ENCODE peak calls at places on chromosomes 5 and 9, in four cellular contexts. One of them, this sample, is unnamed.

GRCh38 chr5:102718819-102719218 is 36.3 kb upstream of the PAM start:
- DNase-seq in ovary: no peak
- DNase-seq in lower leg skin: no peak
- DNase-seq in endothelial cell of umbilical vein: no peak
- DNase-seq in this sample: no peak

GRCh38 chr5:66810747-66811355 is 214.7 kb downstream of the MAST4 start:
- DNase-seq in lower leg skin: no peak
- DNase-seq in endothelial cell of umbilical vein: no peak
- DNase-seq in ovary: no peak
- DNase-seq in this sample: no peak

GRCh38 chr5:178419196-178419595 is 171.0 kb downstream of the COL23A1 start:
- DNase-seq in ovary: peak
- DNase-seq in lower leg skin: no peak
- DNase-seq in endothelial cell of umbilical vein: no peak
- DNase-seq in this sample: no peak

GRCh38 chr9:87498046-87498815 is 564 bp downstream of the DAPK1 start:
- DNase-seq in ovary: peak
- DNase-seq in lower leg skin: no peak
- DNase-seq in endothelial cell of umbilical vein: peak
- DNase-seq in this sample: peak

GRCh38 chr9:131270171-131271015 is 5.9 kb downstream of the FAM78A start:
- DNase-seq in lower leg skin: peak
- DNase-seq in ovary: no peak
- DNase-seq in endothelial cell of umbilical vein: peak
- DNase-seq in this sample: peak

GRCh38 chr5:12934722-12935121 is 1009.8 kb downstream of the DNAH5 start:
- DNase-seq in endothelial cell of umbilical vein: peak
- DNase-seq in ovary: no peak
- DNase-seq in lower leg skin: no peak
- DNase-seq in this sample: no peak

GRCh38 chr5:3694819-3695218 is 99.2 kb downstream of the IRX1 start:
- DNase-seq in lower leg skin: no peak
- DNase-seq in ovary: no peak
- DNase-seq in endothelial cell of umbilical vein: no peak
- DNase-seq in this sample: no peak

GRCh38 chr9:133967024-133967741 is 24.9 kb downstream of the VAV2 start:
- DNase-seq in ovary: no peak
- DNase-seq in lower leg skin: no peak
- DNase-seq in endothelial cell of umbilical vein: no peak
- DNase-seq in this sample: no peak

GRCh38 chr5:547086-547924 is 23.1 kb upstream of the SLC9A3 start:
- DNase-seq in ovary: no peak
- DNase-seq in lower leg skin: no peak
- DNase-seq in endothelial cell of umbilical vein: no peak
- DNase-seq in this sample: peak

GRCh38 chr5:14581333-14581890 is at the start of gene OTULINL:
- DNase-seq in lower leg skin: peak
- DNase-seq in endothelial cell of umbilical vein: peak
- DNase-seq in ovary: peak
- DNase-seq in this sample: peak

GRCh38 chr5:111158105-111158744 is 66.0 kb upstream of the CAMK4 start:
- DNase-seq in endothelial cell of umbilical vein: peak
- DNase-seq in lower leg skin: peak
- DNase-seq in ovary: no peak
- DNase-seq in this sample: no peak

DNA sequence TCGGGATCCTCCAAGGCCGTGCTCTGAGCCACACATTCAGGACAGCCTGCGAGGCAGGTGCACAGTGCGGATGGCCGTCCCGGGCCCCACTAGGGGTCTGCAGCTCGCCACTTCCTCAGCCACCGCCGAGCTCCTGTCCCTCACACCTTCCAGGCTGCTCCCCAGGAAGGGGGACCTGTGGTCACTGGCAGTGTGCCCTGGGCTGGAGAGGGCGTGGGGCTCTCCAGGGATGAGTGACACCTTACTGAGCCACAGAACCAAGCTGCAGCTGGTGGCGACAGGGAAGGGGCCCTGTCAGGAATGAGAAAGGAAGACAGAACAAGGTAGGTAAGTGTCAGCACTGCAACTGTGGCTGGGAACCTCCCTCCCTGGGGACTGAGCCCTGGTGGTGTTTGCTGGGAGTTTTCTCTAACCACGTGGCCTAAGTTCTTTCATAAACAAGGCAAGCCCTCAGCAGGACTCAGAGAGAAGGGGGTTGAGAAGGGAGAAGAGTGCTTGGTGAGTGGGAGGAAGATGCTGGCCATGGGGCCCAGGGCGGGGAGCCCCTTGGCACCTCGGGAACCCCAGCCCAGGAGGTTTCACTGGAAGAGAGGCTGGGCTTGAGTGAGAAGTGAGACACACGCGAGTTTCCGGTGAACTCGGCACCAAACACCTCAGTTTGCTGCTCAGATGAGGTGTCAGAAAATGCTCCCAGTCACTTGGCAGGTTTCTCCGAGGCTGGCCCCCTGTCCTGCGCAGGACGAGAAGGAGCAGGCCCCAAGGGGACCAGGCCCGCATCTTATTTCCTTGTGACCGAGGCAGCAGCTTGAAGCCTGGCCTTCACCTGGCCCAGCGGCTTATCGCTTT is 5.2 kb downstream of the IL13 start:
- DNase-seq in lower leg skin: no peak
- DNase-seq in endothelial cell of umbilical vein: no peak
- DNase-seq in ovary: no peak
- DNase-seq in this sample: no peak
- TF ChIP-seq CTCF in lower leg skin: no peak
- TF ChIP-seq CTCF in endothelial cell of umbilical vein: no peak
- TF ChIP-seq CTCF in ovary: no peak
- TF ChIP-seq CTCF in this sample: no peak

GRCh38 chr9:135075234-135076142 is 12.0 kb upstream of the OLFM1 start:
- DNase-seq in endothelial cell of umbilical vein: no peak
- DNase-seq in ovary: peak
- DNase-seq in lower leg skin: no peak
- DNase-seq in this sample: peak
- H3K4me3 ChIP-seq in endothelial cell of umbilical vein: no peak
- H3K4me3 ChIP-seq in ovary: peak
- H3K4me3 ChIP-seq in lower leg skin: no peak
- H3K4me3 ChIP-seq in this sample: peak

DNA sequence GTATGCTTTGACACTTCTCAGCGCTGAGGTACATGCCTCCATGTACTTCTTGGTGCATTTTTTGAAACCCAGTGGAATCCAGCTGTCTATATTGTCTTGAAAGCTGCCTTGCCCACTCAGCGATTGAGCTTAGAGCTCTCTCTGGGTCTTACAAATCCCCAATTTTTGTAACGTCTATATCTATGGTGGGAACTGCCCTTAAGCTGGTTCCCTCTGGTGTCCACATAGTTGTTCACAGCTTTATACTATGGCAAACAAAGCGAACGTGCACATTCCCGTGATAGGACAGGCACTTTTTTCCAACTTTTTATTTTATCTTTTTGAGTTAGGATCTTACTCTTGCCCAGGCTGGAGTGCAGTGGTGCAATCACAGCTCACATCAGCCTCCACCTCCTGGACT is 20.9 kb downstream of the CDHR2 start:
- DNase-seq in ovary: no peak
- DNase-seq in lower leg skin: no peak
- DNase-seq in endothelial cell of umbilical vein: no peak
- DNase-seq in this sample: no peak
- TF ChIP-seq CTCF in ovary: no peak
- TF ChIP-seq CTCF in lower leg skin: no peak
- TF ChIP-seq CTCF in endothelial cell of umbilical vein: no peak
- TF ChIP-seq CTCF in this sample: no peak

DNA sequence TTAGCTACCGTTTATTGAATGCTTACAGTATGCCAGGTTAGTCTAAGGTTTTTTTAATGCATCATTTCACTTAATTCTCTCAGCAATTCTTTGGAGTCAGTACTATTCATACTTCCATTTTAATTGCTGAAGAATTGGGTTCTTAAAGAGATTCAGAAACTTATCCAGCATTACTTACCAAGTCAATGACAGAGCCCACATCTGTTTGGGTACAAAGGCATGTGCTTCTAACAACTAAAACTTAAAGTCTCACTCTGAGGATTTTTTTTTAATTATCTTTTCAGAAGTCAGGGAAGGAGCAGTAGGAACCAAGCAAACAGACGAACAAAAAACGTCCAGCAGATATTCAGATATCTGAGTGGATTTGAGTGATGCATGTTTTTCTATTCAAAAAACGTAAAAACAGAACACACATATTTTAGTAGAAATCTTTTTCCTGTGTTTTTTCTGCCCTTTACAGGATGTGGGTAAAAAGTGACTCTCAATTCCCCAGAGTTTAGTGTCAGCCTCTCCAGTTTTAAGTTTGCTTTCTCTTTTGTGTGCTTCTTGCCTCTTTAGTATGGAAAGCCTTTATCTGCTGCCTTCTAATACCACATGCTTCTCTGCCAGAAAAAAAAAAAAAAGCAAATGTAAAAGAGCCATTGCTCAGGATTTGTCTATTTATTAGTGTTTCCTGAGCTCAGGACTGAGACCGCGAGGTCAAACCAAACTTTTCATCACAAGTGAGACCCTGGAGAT is 118.0 kb downstream of the PRKACG start:
- DNase-seq in ovary: no peak
- DNase-seq in endothelial cell of umbilical vein: no peak
- DNase-seq in lower leg skin: no peak
- DNase-seq in this sample: no peak
- H3K4me3 ChIP-seq in ovary: no peak
- H3K4me3 ChIP-seq in endothelial cell of umbilical vein: no peak
- H3K4me3 ChIP-seq in lower leg skin: no peak
- H3K4me3 ChIP-seq in this sample: no peak

GRCh38 chr9:37412431-37413151 is 9.9 kb upstream of the GRHPR start:
- DNase-seq in endothelial cell of umbilical vein: no peak
- DNase-seq in lower leg skin: no peak
- DNase-seq in ovary: no peak
- DNase-seq in this sample: no peak

GRCh38 chr9:37413311-37413710 is 9.2 kb upstream of the GRHPR start:
- DNase-seq in endothelial cell of umbilical vein: no peak
- DNase-seq in lower leg skin: no peak
- DNase-seq in ovary: no peak
- DNase-seq in this sample: no peak

GRCh38 chr9:37414503-37414943 is 8.0 kb upstream of the GRHPR start:
- DNase-seq in lower leg skin: no peak
- DNase-seq in endothelial cell of umbilical vein: no peak
- DNase-seq in ovary: no peak
- DNase-seq in this sample: no peak

GRCh38 chr9:37417252-37417803 is 5.2 kb upstream of the GRHPR start:
- DNase-seq in ovary: no peak
- DNase-seq in lower leg skin: no peak
- DNase-seq in endothelial cell of umbilical vein: no peak
- DNase-seq in this sample: no peak

DNA sequence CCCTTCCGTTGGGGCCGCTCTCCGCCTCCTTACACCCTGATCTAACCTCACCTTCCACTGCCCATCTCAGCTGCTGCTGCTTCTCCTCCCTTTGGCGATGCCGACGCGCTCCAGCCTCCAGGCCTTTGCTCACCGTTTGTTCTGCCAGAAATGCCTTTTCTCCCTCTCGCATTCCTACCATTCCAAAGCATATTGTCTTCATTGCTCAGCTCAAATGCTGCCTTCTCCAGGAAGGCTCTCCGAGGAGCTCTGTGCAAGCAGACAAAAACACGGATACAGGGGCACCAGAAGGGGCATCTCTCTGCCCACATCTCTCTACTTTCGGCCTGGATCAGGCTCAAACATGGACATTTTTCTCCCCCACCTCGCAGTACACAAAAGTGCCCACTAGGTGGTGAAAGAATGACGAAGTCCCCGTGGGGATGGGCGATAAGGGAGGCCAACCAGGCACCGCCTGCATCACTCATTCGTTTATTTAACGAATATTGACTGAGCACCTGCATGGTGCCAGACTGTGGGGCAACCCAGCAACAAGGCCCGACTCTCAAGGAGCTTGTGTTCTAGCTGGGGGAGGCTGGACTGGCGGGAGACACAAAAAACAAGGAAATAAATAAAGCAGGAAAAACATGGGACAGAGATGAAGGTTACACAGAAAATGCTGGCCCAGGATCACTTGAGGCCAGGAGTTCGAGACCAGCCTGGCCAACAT is 7.3 kb upstream of the GRHPR start:
- DNase-seq in lower leg skin: peak
- DNase-seq in endothelial cell of umbilical vein: peak
- DNase-seq in ovary: peak
- DNase-seq in this sample: no peak
- TF ChIP-seq CTCF in lower leg skin: no peak
- TF ChIP-seq CTCF in endothelial cell of umbilical vein: peak
- TF ChIP-seq CTCF in ovary: peak
- TF ChIP-seq CTCF in this sample: peak

GRCh38 chr9:108812388-108812787 is 43.4 kb downstream of the ACTL7B start:
- DNase-seq in lower leg skin: no peak
- DNase-seq in ovary: no peak
- DNase-seq in endothelial cell of umbilical vein: no peak
- DNase-seq in this sample: no peak

GRCh38 chr9:108813951-108814601 is 41.7 kb downstream of the ACTL7B start:
- DNase-seq in endothelial cell of umbilical vein: peak
- DNase-seq in ovary: no peak
- DNase-seq in lower leg skin: peak
- DNase-seq in this sample: no peak

GRCh38 chr9:108815156-108815555 is 40.6 kb downstream of the ACTL7B start:
- DNase-seq in lower leg skin: no peak
- DNase-seq in ovary: no peak
- DNase-seq in endothelial cell of umbilical vein: no peak
- DNase-seq in this sample: peak

GRCh38 chr9:108809269-108809668 is 46.5 kb downstream of the ACTL7B start:
- DNase-seq in ovary: no peak
- DNase-seq in endothelial cell of umbilical vein: no peak
- DNase-seq in lower leg skin: no peak
- DNase-seq in this sample: no peak

GRCh38 chr9:108811944-108812343 is 43.8 kb downstream of the ACTL7B start:
- DNase-seq in endothelial cell of umbilical vein: no peak
- DNase-seq in ovary: no peak
- DNase-seq in lower leg skin: no peak
- DNase-seq in this sample: no peak
- H3K4me3 ChIP-seq in endothelial cell of umbilical vein: no peak
- H3K4me3 ChIP-seq in ovary: no peak
- H3K4me3 ChIP-seq in lower leg skin: no peak
- H3K4me3 ChIP-seq in this sample: no peak

DNA sequence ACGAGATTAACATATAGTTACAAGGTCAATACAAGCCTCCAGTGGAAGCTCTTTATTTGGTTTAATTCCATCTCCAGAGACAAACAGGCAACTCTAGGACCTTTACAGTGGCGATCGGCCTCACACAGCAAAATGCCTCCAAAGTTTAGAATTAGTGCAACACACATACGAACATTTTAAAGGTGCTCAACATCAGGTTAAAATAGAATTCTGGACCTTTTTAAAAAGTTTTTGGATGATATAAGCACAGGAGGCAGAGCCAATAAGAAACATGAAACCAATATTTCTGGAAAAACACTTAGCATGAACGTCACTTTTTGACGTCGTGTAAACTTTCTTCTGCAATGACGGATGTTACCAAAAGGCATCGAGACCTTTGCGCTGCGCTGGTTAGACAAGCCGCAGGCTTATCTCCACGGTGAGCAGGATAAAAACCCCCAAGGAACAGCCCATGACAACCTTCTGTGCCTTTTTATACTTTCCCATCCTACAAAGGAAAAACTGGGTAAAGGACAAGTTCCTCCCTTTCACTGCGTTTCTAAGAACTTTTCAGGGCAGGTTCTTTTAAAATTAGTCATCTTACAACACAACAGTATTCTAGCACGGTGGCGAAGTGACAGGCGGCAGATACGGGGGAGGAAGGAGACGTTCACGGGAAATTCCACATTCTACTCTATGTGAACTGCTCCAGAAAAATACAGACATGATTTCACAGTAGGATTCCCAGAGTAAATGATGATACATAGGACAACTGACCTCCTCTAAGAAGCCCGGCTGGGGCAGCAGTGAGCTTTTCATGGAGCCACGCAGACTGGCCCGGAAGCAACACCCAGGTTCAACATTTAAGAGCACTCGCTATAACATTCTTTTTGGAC is 52.2 kb downstream of the USP20 start:
- DNase-seq in ovary: no peak
- DNase-seq in lower leg skin: no peak
- DNase-seq in endothelial cell of umbilical vein: peak
- DNase-seq in this sample: no peak
- TF ChIP-seq CTCF in ovary: no peak
- TF ChIP-seq CTCF in lower leg skin: no peak
- TF ChIP-seq CTCF in endothelial cell of umbilical vein: no peak
- TF ChIP-seq CTCF in this sample: no peak